ENCODE peak calls at places on chromosomes 3 and 15, in four cellular contexts. D is breast epithelium, Y is frontal cortex, U is T-helper 2 cell. L is an unnamed sample.

GRCh38 chr3:137282871-137283270 is 325.1 kb downstream of the IL20RB start:
- DNase-seq in D (no peak), Y (no peak), U (no peak), L (no peak)

GRCh38 chr3:67635257-67635656 is 19.2 kb downstream of the SUCLG2 start:
- DNase-seq in D (no peak), Y (no peak), U (no peak), L (no peak)

GRCh38 chr3:134824676-134825290 is 29.7 kb downstream of the EPHB1 start:
- DNase-seq in D (no peak), Y (no peak), U (no peak), L (no peak)

GRCh38 chr15:25408929-25409328 is 29.9 kb downstream of the UBE3A start:
- DNase-seq in D (no peak), Y (no peak), U (no peak), L (no peak)

GRCh38 chr3:35505181-35505580 is 134.1 kb upstream of the ARPP21 start:
- DNase-seq in D (no peak), Y (no peak), U (no peak), L (no peak)

GRCh38 chr15:27454281-27455060 is 483.5 kb downstream of the GABRG3 start:
- DNase-seq in D (no peak), Y (no peak), U (no peak), L (no peak)

GRCh38 chr15:50889589-50889988 is 18.9 kb upstream of the AP4E1 start:
- DNase-seq in D (no peak), Y (no peak), U (no peak), L (no peak)

GRCh38 chr3:64691051-64691450 is 3.3 kb upstream of the ADAMTS9 start:
- DNase-seq in D (no peak), Y (no peak), U (no peak), L (no peak)

GRCh38 chr3:14429237-14429636 is 26.8 kb downstream of the SLC6A6 start:
- DNase-seq in D (no peak), Y (no peak), U (no peak), L (no peak)

GRCh38 chr3:88013592-88013991 is 45.2 kb downstream of the CGGBP1 start:
- DNase-seq in D (no peak), Y (no peak), U (no peak), L (no peak)

GRCh38 chr15:63089260-63090043 is 32.2 kb upstream of the LACTB start:
- DNase-seq in D (no peak), Y (no peak), U (no peak), L (no peak)

GRCh38 chr15:61720197-61720596 is 340.1 kb downstream of the VPS13C start:
- DNase-seq in D (no peak), Y (no peak), U (no peak), L (no peak)

GRCh38 chr15:32029409-32029861 is 880 bp upstream of the CHRNA7 start:
- DNase-seq in D (no peak), Y (no peak), U (no peak), L (no peak)

GRCh38 chr3:116474356-116475200 is 29.3 kb upstream of the LSAMP start:
- DNase-seq in D (no peak), Y (no peak), U (no peak), L (no peak)

GRCh38 chr3:195182470-195182795 is 88.5 kb downstream of the XXYLT1 start:
- DNase-seq in D (no peak), Y (no peak), U (peak), L (no peak)

GRCh38 chr3:151085889-151086483 is 522 bp downstream of the MED12L start:
- DNase-seq in D (no peak), Y (peak), U (no peak), L (peak)

GRCh38 chr15:71791975-71792374 is 18.4 kb upstream of the NR2E3 start:
- DNase-seq in D (no peak), Y (no peak), U (no peak), L (no peak)

GRCh38 chr3:185313693-185314246 is 49.2 kb upstream of the MAP3K13 start:
- DNase-seq in D (no peak), Y (no peak), U (no peak), L (no peak)